ENCODE peak calls at places on chromosomes 7 and 10, in seven cellular contexts. F is M059J, Z is left ventricle myocardium inferior, X is left cardiac atrium, W is NCI-H2081, N is Caco-2, R is GDM1. A is an unnamed sample.

GRCh38 chr10:101444058-101444457 is 90.1 kb downstream of the BTRC start:
- DNase-seq in F (peak; percentile 11), Z (no peak), X (no peak), W (no peak), N (no peak), R (no peak), A (no peak)

GRCh38 chr10:47340613-47341170 is 7.5 kb upstream of the RBP3 start:
- DNase-seq in F (peak; percentile 22), Z (peak; percentile 52), X (peak; percentile 48), W (no peak), N (peak; percentile 85), R (peak; percentile 41), A (peak; percentile 37)

GRCh38 chr7:93442478-93443224 is 131.9 kb downstream of the CALCR start:
- DNase-seq in F (peak; percentile 27), Z (no peak), X (no peak), W (peak; percentile 35), N (peak; percentile 66), R (no peak), A (no peak)

GRCh38 chr7:51731086-51731485 is 414.5 kb upstream of the COBL start:
- DNase-seq in F (no peak), Z (no peak), X (no peak), W (no peak), N (no peak), R (no peak), A (no peak)

GRCh38 chr7:143013473-143013872 is 13.5 kb downstream of the OR9A2 start:
- DNase-seq in F (no peak), Z (no peak), X (no peak), W (no peak), N (no peak), R (no peak), A (peak; percentile 25)

GRCh38 chr10:43978936-43979335 is 330.3 kb upstream of the ZNF32 start:
- DNase-seq in F (no peak), Z (no peak), X (no peak), W (no peak), N (no peak), R (no peak), A (no peak)

GRCh38 chr7:72127136-72127535 is 285.0 kb downstream of the CALN1 start:
- DNase-seq in F (no peak), Z (no peak), X (no peak), W (no peak), N (no peak), R (no peak), A (no peak)

GRCh38 chr7:12322287-12322902 is 81.3 kb downstream of the VWDE start:
- DNase-seq in F (peak; percentile 43), Z (no peak), X (no peak), W (peak; percentile 6), N (peak; percentile 10), R (no peak), A (no peak)

A was measured in uterus.